ENCODE peak calls at places on chromosome 4, in ten cellular contexts. S, V, T, Z, B, U, M, P, X and H are unnamed samples.

GRCh38 chr4:47451657-47452056 is 11.8 kb downstream of the COMMD8 start:
- DNase-seq in S (no peak), V (no peak), T (no peak), Z (no peak), B (no peak), U (no peak), M (no peak), P (no peak), X (no peak), H (no peak)

GRCh38 chr4:147480891-147481576 is at the start of gene EDNRA:
- DNase-seq in S (peak), V (no peak), T (no peak), Z (peak), B (no peak), U (no peak), M (no peak), P (no peak), X (no peak), H (no peak)

GRCh38 chr4:82680834-82681233 is 117.8 kb downstream of the SCD5 start:
- DNase-seq in S (no peak), V (no peak), T (no peak), Z (peak), B (no peak), U (no peak), M (no peak), P (no peak), X (no peak), H (no peak)

GRCh38 chr4:99087887-99088484 is 602 bp downstream of the ADH5 start:
- DNase-seq in S (peak), V (peak), T (no peak), Z (peak), B (peak), U (peak), M (no peak), P (peak), X (peak), H (peak)

GRCh38 chr4:30753316-30753715 is 33.1 kb downstream of the PCDH7 start:
- DNase-seq in S (no peak), V (no peak), T (peak), Z (no peak), B (no peak), U (no peak), M (no peak), P (no peak), X (no peak), H (no peak)

GRCh38 chr4:164876680-164877324 is at the start of gene APELA:
- DNase-seq in S (no peak), V (no peak), T (no peak), Z (peak), B (no peak), U (no peak), M (no peak), P (no peak), X (no peak), H (peak)

GRCh38 chr4:522438-522837 is 23.4 kb downstream of the PIGG start:
- DNase-seq in S (no peak), V (no peak), T (no peak), Z (no peak), B (no peak), U (no peak), M (no peak), P (no peak), X (no peak), H (no peak)

GRCh38 chr4:139889194-139889762 is 223.7 kb downstream of the MGST2 start:
- DNase-seq in S (no peak), V (no peak), T (no peak), Z (no peak), B (no peak), U (no peak), M (no peak), P (no peak), X (no peak), H (no peak)

GRCh38 chr4:15778191-15778741 is at the start of gene CD38:
- DNase-seq in S (peak), V (peak), T (no peak), Z (peak), B (no peak), U (no peak), M (no peak), P (no peak), X (no peak), H (peak)

GRCh38 chr4:145066063-145066501 is 31.9 kb downstream of the ANAPC10 start:
- DNase-seq in S (no peak), V (no peak), T (peak), Z (peak), B (no peak), U (no peak), M (no peak), P (no peak), X (no peak), H (no peak)

GRCh38 chr4:80097395-80098177 is 24.6 kb upstream of the ANTXR2 start:
- DNase-seq in S (peak), V (peak), T (no peak), Z (no peak), B (no peak), U (no peak), M (no peak), P (no peak), X (no peak), H (no peak)

GRCh38 chr4:75916091-75916661 is 13.9 kb upstream of the PPEF2 start:
- DNase-seq in S (peak), V (peak), T (peak), Z (peak), B (no peak), U (no peak), M (peak), P (no peak), X (no peak), H (no peak)

GRCh38 chr4:153471691-153472080 is 5.5 kb downstream of the TMEM131L start:
- DNase-seq in S (no peak), V (no peak), T (no peak), Z (no peak), B (no peak), U (no peak), M (no peak), P (no peak), X (no peak), H (no peak)

GRCh38 chr4:145679520-145679919 is 426 bp upstream of the C4orf51 start:
- DNase-seq in S (no peak), V (no peak), T (peak), Z (no peak), B (peak), U (peak), M (no peak), P (no peak), X (no peak), H (no peak)

GRCh38 chr4:57763070-57763469 is 652.9 kb upstream of the IGFBP7 start:
- DNase-seq in S (no peak), V (no peak), T (no peak), Z (peak), B (no peak), U (no peak), M (no peak), P (no peak), X (no peak), H (no peak)

GRCh38 chr4:6331018-6331417 is 61.4 kb downstream of the WFS1 start:
- DNase-seq in S (no peak), V (peak), T (no peak), Z (peak), B (no peak), U (no peak), M (peak), P (no peak), X (no peak), H (peak)

GRCh38 chr4:90120037-90120436 is 7.2 kb upstream of the CCSER1 start:
- DNase-seq in S (no peak), V (no peak), T (no peak), Z (peak), B (no peak), U (no peak), M (no peak), P (no peak), X (no peak), H (no peak)

GRCh38 chr4:56314207-56314915 is 72.9 kb downstream of the AASDH start:
- DNase-seq in S (no peak), V (no peak), T (no peak), Z (no peak), B (no peak), U (no peak), M (no peak), P (no peak), X (no peak), H (no peak)

GRCh38 chr4:38673109-38673978 is 9.3 kb downstream of the KLF3 start:
- DNase-seq in S (peak), V (peak), T (peak), Z (peak), B (no peak), U (peak), M (peak), P (no peak), X (no peak), H (no peak)

GRCh38 chr4:85818700-85819099 is 343.8 kb downstream of the ARHGAP24 start:
- DNase-seq in S (no peak), V (no peak), T (no peak), Z (no peak), B (no peak), U (no peak), M (no peak), P (no peak), X (peak), H (no peak)

GRCh38 chr4:165191814-165192499 is 15.4 kb upstream of the KLHL2 start:
- DNase-seq in S (no peak), V (no peak), T (no peak), Z (no peak), B (no peak), U (no peak), M (no peak), P (no peak), X (no peak), H (no peak)

GRCh38 chr4:130511776-130512175 is 1415.8 kb downstream of the C4orf33 start:
- DNase-seq in S (no peak), V (no peak), T (no peak), Z (no peak), B (no peak), U (no peak), M (no peak), P (no peak), X (no peak), H (no peak)

GRCh38 chr4:1842993-1843448 is 12.9 kb downstream of the LETM1 start:
- DNase-seq in S (no peak), V (no peak), T (no peak), Z (no peak), B (no peak), U (no peak), M (no peak), P (no peak), X (no peak), H (no peak)

GRCh38 chr4:95050980-95051688 is 293.4 kb downstream of the BMPR1B start:
- DNase-seq in S (no peak), V (no peak), T (no peak), Z (peak), B (no peak), U (no peak), M (no peak), P (no peak), X (no peak), H (no peak)

GRCh38 chr4:76687730-76688441 is 210.1 kb downstream of the SOWAHB start:
- DNase-seq in S (peak), V (no peak), T (no peak), Z (peak), B (no peak), U (no peak), M (no peak), P (no peak), X (no peak), H (no peak)

GRCh38 chr4:70315928-70316327 is 18.9 kb upstream of the CABS1 start:
- DNase-seq in S (no peak), V (no peak), T (peak), Z (peak), B (no peak), U (no peak), M (no peak), P (no peak), X (no peak), H (no peak)

GRCh38 chr4:135838889-135839288 is 1637.3 kb upstream of the PABPC4L start:
- DNase-seq in S (no peak), V (no peak), T (peak), Z (peak), B (no peak), U (no peak), M (no peak), P (no peak), X (no peak), H (no peak)

GRCh38 chr4:170089274-170089742 is 448 bp downstream of the AADAT start:
- DNase-seq in S (peak), V (peak), T (no peak), Z (peak), B (no peak), U (no peak), M (no peak), P (no peak), X (no peak), H (no peak)

GRCh38 chr4:110020139-110020538 is 107.5 kb downstream of the EGF start:
- DNase-seq in S (no peak), V (no peak), T (no peak), Z (peak), B (no peak), U (no peak), M (no peak), P (no peak), X (no peak), H (no peak)

GRCh38 chr4:74105656-74106275 is 6.8 kb upstream of the CXCL2 start:
- DNase-seq in S (no peak), V (no peak), T (no peak), Z (no peak), B (no peak), U (no peak), M (no peak), P (no peak), X (no peak), H (no peak)

GRCh38 chr4:69617083-69617694 is 22.3 kb downstream of the UGT2A2 start:
- DNase-seq in S (no peak), V (no peak), T (peak), Z (peak), B (no peak), U (no peak), M (peak), P (no peak), X (peak), H (no peak)

GRCh38 chr4:169311643-169312365 is 41.0 kb upstream of the SH3RF1 start:
- DNase-seq in S (peak), V (no peak), T (peak), Z (peak), B (no peak), U (peak), M (peak), P (no peak), X (peak), H (peak)

GRCh38 chr4:52716364-52717151 is 34.7 kb downstream of the ERVMER34-1 start:
- DNase-seq in S (no peak), V (no peak), T (no peak), Z (no peak), B (no peak), U (no peak), M (no peak), P (no peak), X (peak), H (no peak)

GRCh38 chr4:4277531-4277930 is 12.4 kb downstream of the LYAR start:
- DNase-seq in S (no peak), V (no peak), T (no peak), Z (no peak), B (no peak), U (no peak), M (no peak), P (no peak), X (no peak), H (no peak)

GRCh38 chr4:167469436-167469835 is 235.1 kb upstream of the SPOCK3 start:
- DNase-seq in S (no peak), V (no peak), T (no peak), Z (no peak), B (no peak), U (no peak), M (no peak), P (no peak), X (no peak), H (no peak)
- TF ChIP-seq POLR2AphosphoS5 in S (no peak), V (no peak), T (no peak), Z (no peak), B (no peak), U (no peak), M (no peak), P (no peak), X (no peak), H (no peak)

GRCh38 chr4:184648220-184649025 is 824 bp downstream of the CASP3 start:
- DNase-seq in S (peak), V (peak), T (no peak), Z (peak), B (peak), U (peak), M (no peak), P (no peak), X (no peak), H (no peak)

GRCh38 chr4:184647391-184648101 is 1.7 kb downstream of the CASP3 start:
- DNase-seq in S (no peak), V (no peak), T (no peak), Z (peak), B (no peak), U (no peak), M (no peak), P (no peak), X (no peak), H (no peak)

GRCh38 chr4:184649971-184650855 is 675 bp downstream of the PRIMPOL start:
- DNase-seq in S (peak), V (peak), T (no peak), Z (peak), B (peak), U (no peak), M (no peak), P (no peak), X (no peak), H (no peak)

GRCh38 chr4:184651899-184652298 is 2.4 kb downstream of the PRIMPOL start:
- DNase-seq in S (no peak), V (no peak), T (no peak), Z (peak), B (no peak), U (no peak), M (no peak), P (no peak), X (no peak), H (no peak)

GRCh38 chr4:184649026-184649970 is at the start of the genes CASP3 and PRIMPOL:
- DNase-seq in S (peak), V (peak), T (peak), Z (peak), B (peak), U (peak), M (peak), P (peak), X (peak), H (peak)
- TF ChIP-seq POLR2AphosphoS5 in S (peak), V (peak), T (peak), Z (peak), B (peak), U (peak), M (peak), P (peak), X (peak), H (peak)

GRCh38 chr4:176805155-176805554 is 12.4 kb upstream of the VEGFC start:
- DNase-seq in S (no peak), V (no peak), T (no peak), Z (no peak), B (no peak), U (no peak), M (no peak), P (no peak), X (no peak), H (no peak)

GRCh38 chr4:176795441-176795840 is 2.7 kb upstream of the VEGFC start:
- DNase-seq in S (no peak), V (no peak), T (no peak), Z (no peak), B (no peak), U (no peak), M (no peak), P (no peak), X (no peak), H (no peak)

GRCh38 chr4:176799653-176800052 is 6.9 kb upstream of the VEGFC start:
- DNase-seq in S (no peak), V (no peak), T (no peak), Z (no peak), B (no peak), U (no peak), M (no peak), P (no peak), X (no peak), H (no peak)

DNA sequence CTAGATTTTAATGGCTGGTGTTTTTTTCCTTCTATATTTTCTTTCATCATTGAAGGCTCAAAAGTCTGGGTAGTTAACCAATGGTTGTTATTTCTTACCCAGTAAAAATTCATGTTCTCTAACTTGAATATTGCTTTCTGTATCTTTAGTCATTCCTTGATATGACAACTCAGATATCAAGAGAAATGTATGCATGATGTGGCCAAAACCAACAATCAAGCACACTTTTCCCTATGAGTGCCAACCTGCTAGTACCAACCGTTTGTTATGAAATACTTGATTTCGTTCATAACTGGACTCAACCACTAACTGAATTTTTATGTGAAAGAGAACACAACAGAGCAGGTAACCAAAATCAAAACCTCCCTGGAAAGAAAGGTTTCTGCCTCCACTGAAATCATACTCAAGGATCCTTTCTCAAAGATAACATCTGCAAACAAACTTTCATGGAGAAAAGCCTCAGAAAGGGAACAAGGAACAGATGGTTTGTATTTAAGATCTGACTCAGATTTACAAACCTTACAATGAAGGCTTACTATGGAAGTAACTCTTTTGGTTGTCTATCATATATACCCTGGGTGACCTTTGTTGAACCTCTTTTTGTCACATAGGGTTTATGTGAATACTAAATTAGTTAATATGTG is 8.3 kb upstream of the VEGFC start:
- DNase-seq in S (no peak), V (no peak), T (no peak), Z (no peak), B (no peak), U (no peak), M (no peak), P (no peak), X (no peak), H (no peak)
- TF ChIP-seq POLR2AphosphoS5 in S (peak), V (no peak), T (no peak), Z (no peak), B (no peak), U (no peak), M (no peak), P (no peak), X (no peak), H (no peak)

GRCh38 chr4:41506071-41506470 is 31.9 kb upstream of the LIMCH1 start:
- DNase-seq in S (no peak), V (no peak), T (no peak), Z (no peak), B (no peak), U (no peak), M (no peak), P (no peak), X (no peak), H (no peak)
- TF ChIP-seq POLR2AphosphoS5 in S (no peak), V (no peak), T (no peak), Z (no peak), B (no peak), U (no peak), M (no peak), P (no peak), X (no peak), H (no peak)

GRCh38 chr4:112823631-112824030 is 186.7 kb downstream of the LARP7 start:
- DNase-seq in S (no peak), V (no peak), T (no peak), Z (no peak), B (no peak), U (no peak), M (no peak), P (no peak), X (no peak), H (no peak)

GRCh38 chr4:112819729-112820128 is 182.8 kb downstream of the LARP7 start:
- DNase-seq in S (no peak), V (no peak), T (no peak), Z (peak), B (no peak), U (no peak), M (no peak), P (no peak), X (no peak), H (no peak)

GRCh38 chr4:112813790-112814189 is 176.8 kb downstream of the LARP7 start:
- DNase-seq in S (no peak), V (no peak), T (no peak), Z (no peak), B (no peak), U (no peak), M (no peak), P (no peak), X (no peak), H (no peak)

GRCh38 chr4:112823141-112823540 is 186.2 kb downstream of the LARP7 start:
- DNase-seq in S (no peak), V (no peak), T (no peak), Z (no peak), B (no peak), U (no peak), M (no peak), P (no peak), X (no peak), H (no peak)

DNA sequence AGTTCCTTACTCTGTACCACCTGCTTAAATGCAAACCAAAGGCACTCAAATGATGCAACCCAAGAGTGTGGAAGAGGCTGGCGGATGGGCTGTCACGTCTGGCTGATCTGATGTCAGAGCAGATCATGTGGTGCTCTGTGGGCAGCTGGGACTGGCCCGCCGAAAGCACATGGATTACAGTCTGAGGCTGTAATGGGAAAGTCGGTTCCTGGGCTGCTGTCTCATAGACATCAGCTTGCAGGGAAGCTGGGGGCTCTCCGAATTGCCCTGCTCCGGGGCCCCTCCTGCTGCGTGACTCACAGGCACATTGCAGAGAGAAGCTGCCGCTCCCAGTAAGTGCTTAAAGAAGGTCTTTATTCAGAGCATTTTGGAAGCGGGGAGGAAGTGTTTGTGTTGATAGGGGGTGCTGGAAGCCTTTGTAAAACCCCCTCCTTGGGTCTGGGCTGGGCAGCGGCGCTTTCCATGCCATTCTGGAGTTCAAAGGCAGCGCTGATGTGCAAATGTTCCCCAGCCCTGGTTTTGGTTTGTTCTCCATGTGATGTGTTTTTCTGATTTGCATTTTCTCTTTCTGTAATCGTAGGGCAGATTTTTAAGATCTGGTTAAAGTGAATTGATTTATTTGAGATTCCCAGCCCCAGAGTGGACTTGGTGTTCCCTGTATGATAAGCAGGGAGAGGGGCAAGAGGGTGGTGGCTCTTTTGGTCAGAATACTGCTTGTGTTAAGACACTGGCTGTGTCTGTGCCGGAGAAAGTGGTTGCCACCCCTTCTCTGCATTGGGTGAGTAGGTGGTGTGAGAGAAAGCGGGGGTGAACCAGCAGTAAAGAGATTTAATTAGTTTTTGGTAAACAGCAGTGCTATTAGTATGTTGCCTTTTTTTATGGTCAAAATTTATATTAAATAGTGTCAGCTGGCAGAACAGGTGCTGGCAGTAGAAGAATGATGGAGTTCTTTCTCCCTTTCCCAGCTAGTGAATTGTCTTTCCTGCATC is 181.3 kb downstream of the LARP7 start:
- DNase-seq in S (peak), V (peak), T (peak), Z (peak), B (peak), U (peak), M (no peak), P (peak), X (peak), H (peak)
- TF ChIP-seq POLR2AphosphoS5 in S (peak), V (peak), T (peak), Z (peak), B (peak), U (peak), M (no peak), P (peak), X (peak), H (peak)